ENCODE peak calls at places on chromosomes 7 and 10, in seven cellular contexts. I is natural killer cell, C is EH, E is SJCRH30, L is fibroblast of the aortic adventitia, M is KBM-7, Z is G401. Q is an unnamed sample.

GRCh38 chr10:23656735-23657134 is 217.9 kb downstream of the OTUD1 start:
- DNase-seq in E (peak; percentile 15), C (no peak), I (no peak), M (peak; percentile 27), L (peak; percentile 46), Z (peak; percentile 5), Q (no peak)

GRCh38 chr7:11251436-11251835 is 277.8 kb downstream of the PHF14 start:
- DNase-seq in M (no peak), E (no peak), C (no peak), L (no peak), Z (no peak), I (no peak), Q (no peak)

GRCh38 chr10:44932338-44933116 is 21.4 kb downstream of the TMEM72 start:
- DNase-seq in M (peak; percentile 78), L (peak; percentile 85), I (peak; percentile 84), C (peak; percentile 81), Z (peak; percentile 90), E (peak; percentile 81), Q (peak; percentile 93)

GRCh38 chr7:4145576-4145975 is 536.5 kb upstream of the FOXK1 start:
- DNase-seq in Z (no peak), M (no peak), I (no peak), E (no peak), L (no peak), C (no peak), Q (peak; percentile 50)

GRCh38 chr10:109327266-109327665 is 596.0 kb downstream of the XPNPEP1 start:
- DNase-seq in C (peak; percentile 29), Z (no peak), I (no peak), E (no peak), M (no peak), L (no peak), Q (no peak)

GRCh38 chr10:132560248-132560731 is 22.7 kb downstream of the INPP5A start:
- DNase-seq in C (peak; percentile 40), M (peak; percentile 74), I (no peak), E (no peak), Z (no peak), L (peak; percentile 35), Q (no peak)

GRCh38 chr10:15280462-15280861 is 90.6 kb downstream of the FAM171A1 start:
- DNase-seq in Z (no peak), C (peak; percentile 73), L (peak; percentile 54), M (no peak), I (no peak), E (no peak), Q (no peak)

GRCh38 chr10:20489961-20490360 is 407.1 kb downstream of the NEBL start:
- DNase-seq in E (no peak), M (no peak), C (no peak), L (no peak), Z (no peak), I (no peak), Q (no peak)

GRCh38 chr10:6171891-6172354 is 30.8 kb upstream of the PFKFB3 start:
- DNase-seq in C (peak; percentile 81), E (no peak), Z (no peak), M (peak; percentile 82), I (no peak), L (peak; percentile 83), Q (no peak)

GRCh38 chr7:18768256-18768655 is 272.7 kb downstream of the HDAC9 start:
- DNase-seq in C (peak; percentile 82), L (no peak), I (no peak), Z (no peak), M (no peak), E (no peak), Q (no peak)

GRCh38 chr10:99630991-99631390 is 10.8 kb upstream of the SLC25A28 start:
- DNase-seq in E (no peak), L (peak; percentile 84), C (peak; percentile 34), M (no peak), Z (no peak), I (no peak), Q (no peak)

GRCh38 chr10:93745411-93746065 is 12.2 kb upstream of the LGI1 start:
- DNase-seq in I (no peak), E (peak; percentile 60), C (peak; percentile 64), M (peak; percentile 41), Z (peak; percentile 57), L (peak; percentile 41), Q (peak; percentile 35)

GRCh38 chr7:27156508-27156898 is at the start of gene HOXA7:
- DNase-seq in I (no peak), L (no peak), C (peak; percentile 77), E (peak; percentile 90), M (peak; percentile 76), Z (no peak), Q (peak; percentile 31)

GRCh38 chr10:36118289-36118688 is 476.2 kb upstream of the FZD8 start:
- DNase-seq in L (no peak), M (no peak), Z (no peak), E (no peak), I (no peak), C (no peak), Q (no peak)

GRCh38 chr7:31175672-31176071 is 123.6 kb downstream of the ADCYAP1R1 start:
- DNase-seq in E (no peak), I (no peak), L (no peak), M (no peak), Z (no peak), C (no peak), Q (no peak)

GRCh38 chr7:22633954-22634474 is 93.0 kb upstream of the IL6 start:
- DNase-seq in E (no peak), I (no peak), Z (no peak), M (no peak), C (no peak), L (no peak), Q (no peak)

GRCh38 chr7:46076527-46076926 is 155.5 kb upstream of the IGFBP3 start:
- DNase-seq in I (no peak), C (no peak), Z (no peak), L (no peak), M (no peak), E (no peak), Q (no peak)

GRCh38 chr10:79149662-79150443 is 81.1 kb downstream of the ZMIZ1 start:
- DNase-seq in L (peak; percentile 72), M (no peak), C (peak; percentile 91), E (peak; percentile 90), Z (no peak), I (peak; percentile 36), Q (peak; percentile 96)

GRCh38 chr7:133797818-133798485 is 329.2 kb upstream of the LRGUK start:
- DNase-seq in C (peak; percentile 46), E (no peak), L (peak; percentile 40), M (no peak), Z (no peak), I (no peak), Q (no peak)

GRCh38 chr7:19442016-19442785 is 266.6 kb downstream of the POLR1F start:
- DNase-seq in I (no peak), C (peak; percentile 70), E (peak; percentile 64), Z (no peak), L (peak; percentile 80), M (peak; percentile 11), Q (no peak)

GRCh38 chr10:17607603-17608332 is 9.4 kb downstream of the HACD1 start:
- DNase-seq in L (peak; percentile 74), M (peak; percentile 54), E (peak; percentile 68), Z (peak; percentile 81), I (no peak), C (peak; percentile 69), Q (no peak)

GRCh38 chr10:101029520-101030309 is 1.2 kb downstream of the PDZD7 start:
- DNase-seq in E (peak; percentile 56), C (no peak), M (no peak), I (no peak), Z (peak; percentile 34), L (no peak), Q (no peak)

GRCh38 chr10:59470570-59470969 is 108.2 kb upstream of the FAM13C start:
- DNase-seq in C (no peak), M (no peak), L (no peak), I (no peak), E (no peak), Z (no peak), Q (no peak)

GRCh38 chr7:2781636-2782035 is 62.5 kb downstream of the GNA12 start:
- DNase-seq in C (no peak), L (peak; percentile 48), Z (no peak), E (no peak), M (no peak), I (no peak), Q (no peak)

GRCh38 chr10:4498763-4499251 is 327.2 kb upstream of the AKR1E2 start:
- DNase-seq in C (peak; percentile 95), I (no peak), M (no peak), L (peak; percentile 96), Z (peak; percentile 79), E (peak; percentile 4), Q (no peak)

GRCh38 chr7:136877509-136877908 is 9.1 kb downstream of the CHRM2 start:
- DNase-seq in M (no peak), C (no peak), Z (no peak), L (no peak), E (no peak), I (no peak), Q (no peak)

GRCh38 chr7:74584160-74584954 is 73.2 kb upstream of the GTF2I start:
- DNase-seq in L (no peak), M (no peak), C (no peak), I (no peak), Z (no peak), E (no peak), Q (no peak)

GRCh38 chr7:121153995-121154394 is 165.5 kb downstream of the CPED1 start:
- DNase-seq in Z (no peak), L (no peak), C (peak; percentile 15), M (no peak), I (no peak), E (no peak), Q (no peak)

GRCh38 chr10:132612571-132613504 is 75.3 kb downstream of the INPP5A start:
- DNase-seq in I (no peak), Z (no peak), L (no peak), M (no peak), E (peak; percentile 67), C (no peak), Q (peak; percentile 39)

GRCh38 chr10:35451103-35452016 is 115.1 kb downstream of the CCNY start:
- DNase-seq in E (no peak), C (no peak), I (no peak), Z (no peak), M (peak; percentile 77), L (peak; percentile 68), Q (peak; percentile 66)

GRCh38 chr7:86643478-86644281 is at the start of gene GRM3:
- DNase-seq in M (no peak), I (no peak), C (no peak), E (no peak), L (no peak), Z (peak; percentile 44), Q (no peak)

GRCh38 chr10:98318861-98319260 is 50.9 kb upstream of the LOXL4 start:
- DNase-seq in L (no peak), C (no peak), Z (no peak), M (no peak), I (no peak), E (no peak), Q (no peak)

GRCh38 chr7:118948508-118948907 is 724.0 kb downstream of the ANKRD7 start:
- DNase-seq in L (no peak), C (no peak), E (no peak), I (no peak), M (no peak), Z (no peak), Q (no peak)

GRCh38 chr7:41835977-41836530 is 133.2 kb upstream of the INHBA start:
- DNase-seq in C (no peak), Z (no peak), M (no peak), E (no peak), L (peak; percentile 41), I (no peak), Q (no peak)

GRCh38 chr7:131305152-131305551 is 22.5 kb upstream of the MKLN1 start:
- DNase-seq in L (no peak), M (no peak), E (no peak), I (no peak), Z (no peak), C (no peak), Q (no peak)

GRCh38 chr10:60718891-60719290 is 59.4 kb upstream of the CDK1 start:
- DNase-seq in E (no peak), C (peak; percentile 20), I (no peak), M (no peak), Z (no peak), L (peak; percentile 3), Q (no peak)